ENCODE peak calls at places on chromosomes 16 and 17, in four cellular contexts. Z is NB4, P is WTC11, Y is A549. A is an unnamed sample.

GRCh38 chr16:2856686-2857450 is 1.1 kb downstream of the PRSS22 start:
- DNase-seq in P (no peak), Z (no peak), Y (no peak), A (no peak)

GRCh38 chr17:70239391-70239826 is 70.1 kb downstream of the KCNJ2 start:
- DNase-seq in Y (peak), Z (no peak), P (no peak), A (no peak)

GRCh38 chr17:39683295-39683939 is 4.4 kb downstream of the PGAP3 start:
- DNase-seq in Z (no peak), P (no peak), Y (no peak), A (no peak)

GRCh38 chr16:87966685-87967185 is 15.5 kb downstream of the BANP start:
- DNase-seq in Z (no peak), Y (no peak), P (no peak), A (no peak)

GRCh38 chr17:28193241-28193640 is 125.8 kb upstream of the TMEM97 start:
- DNase-seq in P (no peak), Y (no peak), Z (peak), A (no peak)

GRCh38 chr17:50953518-50953830 is 87.3 kb upstream of the TOB1 start:
- DNase-seq in Z (no peak), Y (no peak), P (no peak), A (no peak)

GRCh38 chr16:89575247-89576172 is at the start of gene CPNE7:
- DNase-seq in P (peak), Y (peak), Z (no peak), A (no peak)

GRCh38 chr17:50150354-50151040 is at the start of gene PPP1R9B:
- DNase-seq in P (no peak), Z (no peak), Y (no peak), A (no peak)

GRCh38 chr16:57999366-57999970 is 1.0 kb downstream of the ZNF319 start:
- DNase-seq in Z (peak), Y (peak), P (no peak), A (no peak)

GRCh38 chr17:27562777-27563455 is 68.1 kb upstream of the LGALS9 start:
- DNase-seq in P (no peak), Y (peak), Z (no peak), A (no peak)

GRCh38 chr16:69199382-69199781 is 12.4 kb downstream of the SNTB2 start:
- DNase-seq in Z (peak), P (no peak), Y (peak), A (no peak)

GRCh38 chr16:13322357-13322756 is 421.0 kb downstream of the SHISA9 start:
- DNase-seq in Y (no peak), Z (no peak), P (no peak), A (no peak)

GRCh38 chr17:61306003-61306402 is 93.6 kb upstream of the TBX2 start:
- DNase-seq in P (no peak), Z (no peak), Y (no peak), A (no peak)

GRCh38 chr17:50560931-50561750 is 626 bp downstream of the CACNA1G start:
- DNase-seq in Y (no peak), P (peak), Z (peak), A (no peak)

GRCh38 chr16:23852794-23853562 is 17.2 kb downstream of the PRKCB start:
- DNase-seq in Y (no peak), Z (peak), P (no peak), A (no peak)

GRCh38 chr17:2924211-2924610 is 128.0 kb downstream of the RAP1GAP2 start:
- DNase-seq in Z (no peak), P (peak), Y (no peak), A (no peak)
- TF ChIP-seq MAX in Z (no peak), P (no peak), Y (no peak), A (no peak)

GRCh38 chr17:32192379-32192778 is 50.1 kb downstream of the RHOT1 start:
- DNase-seq in Z (no peak), P (no peak), Y (no peak), A (no peak)
- TF ChIP-seq MAX in Z (no peak), P (no peak), Y (no peak), A (no peak)

GRCh38 chr17:82613283-82614094 is 34.8 kb downstream of the WDR45B start:
- DNase-seq in P (peak), Y (no peak), Z (no peak), A (no peak)
- TF ChIP-seq MAX in P (no peak), Y (no peak), Z (no peak), A (no peak)

GRCh38 chr17:75822119-75822799 is 21.9 kb downstream of the UNC13D start:
- DNase-seq in P (no peak), Y (no peak), Z (no peak), A (no peak)
- TF ChIP-seq MAX in P (no peak), Y (no peak), Z (no peak), A (no peak)

DNA sequence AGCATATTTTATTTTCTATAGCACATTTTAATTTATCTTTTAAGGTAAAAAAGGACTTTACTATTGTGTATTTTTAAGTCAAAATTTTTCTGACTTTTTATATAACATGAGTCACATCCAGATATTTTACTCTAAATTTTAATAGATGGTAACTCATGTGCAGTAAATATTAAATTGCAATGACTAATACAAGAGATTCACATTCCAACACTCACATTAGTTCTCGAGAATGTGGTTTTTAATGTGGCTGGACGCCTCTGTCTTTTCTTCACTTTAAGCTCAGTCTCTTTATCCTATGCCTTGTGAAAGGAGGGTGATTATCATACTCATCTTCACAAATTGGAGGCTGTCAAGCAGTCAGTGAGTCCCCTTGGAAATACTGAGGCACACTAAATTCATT is 315.6 kb downstream of the HS3ST3B1 start:
- DNase-seq in Y (no peak), P (no peak), Z (no peak), A (no peak)
- TF ChIP-seq MAX in Y (no peak), P (no peak), Z (no peak), A (no peak)

GRCh38 chr16:29710227-29711219 is 31.5 kb downstream of the QPRT start:
- DNase-seq in P (no peak), Y (peak), Z (peak), A (no peak)
- TF ChIP-seq MAX in P (peak), Y (peak), Z (peak), A (peak)